ENCODE peak calls at places on chromosomes 6 and 20, in five cellular contexts. One of them, this sample, is unnamed.

GRCh38 chr20:52524865-52525264 is 333.3 kb upstream of the ZFP64 start:
- DNase-seq in uterus: no peak
- DNase-seq in psoas muscle: no peak
- DNase-seq in progenitor cell of endocrine pancreas: no peak
- DNase-seq in B cell: no peak
- DNase-seq in this sample: no peak

GRCh38 chr20:5002077-5002413 is 735 bp upstream of the SLC23A2 start:
- DNase-seq in uterus: peak; percentile 18
- DNase-seq in B cell: peak; percentile 23
- DNase-seq in psoas muscle: no peak
- DNase-seq in progenitor cell of endocrine pancreas: no peak
- DNase-seq in this sample: no peak

GRCh38 chr6:1952726-1953360 is 292.6 kb downstream of the GMDS start:
- DNase-seq in progenitor cell of endocrine pancreas: no peak
- DNase-seq in uterus: no peak
- DNase-seq in B cell: no peak
- DNase-seq in psoas muscle: no peak
- DNase-seq in this sample: no peak

GRCh38 chr20:63969851-63970713 is at the start of gene ZNF512B:
- DNase-seq in B cell: peak; percentile 72
- DNase-seq in psoas muscle: peak; percentile 72
- DNase-seq in uterus: peak; percentile 69
- DNase-seq in progenitor cell of endocrine pancreas: peak; percentile 55
- DNase-seq in this sample: peak; percentile 86

GRCh38 chr6:163646133-163646532 is 231.6 kb downstream of the QKI start:
- DNase-seq in uterus: no peak
- DNase-seq in psoas muscle: no peak
- DNase-seq in progenitor cell of endocrine pancreas: no peak
- DNase-seq in B cell: no peak
- DNase-seq in this sample: no peak

GRCh38 chr6:15266423-15266996 is 20.6 kb downstream of the JARID2 start:
- DNase-seq in B cell: peak; percentile 42
- DNase-seq in psoas muscle: no peak
- DNase-seq in progenitor cell of endocrine pancreas: no peak
- DNase-seq in uterus: no peak
- DNase-seq in this sample: peak; percentile 43

GRCh38 chr20:35821807-35822242 is 50.0 kb downstream of the PHF20 start:
- DNase-seq in B cell: no peak
- DNase-seq in progenitor cell of endocrine pancreas: no peak
- DNase-seq in psoas muscle: no peak
- DNase-seq in uterus: no peak
- DNase-seq in this sample: no peak

GRCh38 chr6:47355496-47355895 is 45.8 kb upstream of the TNFRSF21 start:
- DNase-seq in progenitor cell of endocrine pancreas: no peak
- DNase-seq in uterus: no peak
- DNase-seq in psoas muscle: no peak
- DNase-seq in B cell: no peak
- DNase-seq in this sample: no peak

GRCh38 chr6:90271831-90272230 is 24.8 kb downstream of the BACH2 start:
- DNase-seq in B cell: peak; percentile 56
- DNase-seq in psoas muscle: no peak
- DNase-seq in uterus: no peak
- DNase-seq in progenitor cell of endocrine pancreas: no peak
- DNase-seq in this sample: no peak

GRCh38 chr6:22041797-22042489 is 254.9 kb downstream of the PRL start:
- DNase-seq in progenitor cell of endocrine pancreas: no peak
- DNase-seq in psoas muscle: no peak
- DNase-seq in uterus: no peak
- DNase-seq in B cell: no peak
- DNase-seq in this sample: no peak

GRCh38 chr6:151269318-151269995 is 29.7 kb downstream of the AKAP12 start:
- DNase-seq in B cell: no peak
- DNase-seq in progenitor cell of endocrine pancreas: no peak
- DNase-seq in psoas muscle: no peak
- DNase-seq in uterus: no peak
- DNase-seq in this sample: no peak

GRCh38 chr6:4774296-4774695 is 1.9 kb upstream of the CDYL start:
- DNase-seq in B cell: no peak
- DNase-seq in psoas muscle: no peak
- DNase-seq in progenitor cell of endocrine pancreas: no peak
- DNase-seq in uterus: no peak
- DNase-seq in this sample: no peak

GRCh38 chr6:89834884-89835792 is 5.5 kb downstream of the CASP8AP2 start:
- DNase-seq in B cell: peak; percentile 52
- DNase-seq in uterus: no peak
- DNase-seq in progenitor cell of endocrine pancreas: no peak
- DNase-seq in psoas muscle: no peak
- DNase-seq in this sample: peak; percentile 44

GRCh38 chr6:105851181-105851580 is 235.0 kb upstream of the PRDM1 start:
- DNase-seq in psoas muscle: no peak
- DNase-seq in B cell: no peak
- DNase-seq in progenitor cell of endocrine pancreas: no peak
- DNase-seq in uterus: peak; percentile 22
- DNase-seq in this sample: no peak

GRCh38 chr6:81752969-81753708 is 658 bp upstream of the TENT5A start:
- DNase-seq in psoas muscle: peak; percentile 94
- DNase-seq in B cell: peak; percentile 82
- DNase-seq in uterus: peak; percentile 95
- DNase-seq in progenitor cell of endocrine pancreas: peak; percentile 75
- DNase-seq in this sample: peak; percentile 78

GRCh38 chr6:22221630-22222029 is 75.2 kb downstream of the PRL start:
- DNase-seq in progenitor cell of endocrine pancreas: no peak
- DNase-seq in uterus: no peak
- DNase-seq in B cell: no peak
- DNase-seq in psoas muscle: no peak
- DNase-seq in this sample: no peak

GRCh38 chr6:39296745-39297640 is 17.2 kb downstream of the KCNK17 start:
- DNase-seq in B cell: no peak
- DNase-seq in psoas muscle: peak; percentile 81
- DNase-seq in uterus: peak; percentile 26
- DNase-seq in progenitor cell of endocrine pancreas: no peak
- DNase-seq in this sample: no peak

GRCh38 chr6:141664744-141665143 is 468.0 kb upstream of the GJE1 start:
- DNase-seq in progenitor cell of endocrine pancreas: no peak
- DNase-seq in B cell: no peak
- DNase-seq in uterus: no peak
- DNase-seq in psoas muscle: no peak
- DNase-seq in this sample: no peak

GRCh38 chr20:58241766-58242465 is 13.5 kb upstream of the ANKRD60 start:
- DNase-seq in progenitor cell of endocrine pancreas: no peak
- DNase-seq in B cell: no peak
- DNase-seq in uterus: no peak
- DNase-seq in psoas muscle: no peak
- DNase-seq in this sample: no peak

DNA sequence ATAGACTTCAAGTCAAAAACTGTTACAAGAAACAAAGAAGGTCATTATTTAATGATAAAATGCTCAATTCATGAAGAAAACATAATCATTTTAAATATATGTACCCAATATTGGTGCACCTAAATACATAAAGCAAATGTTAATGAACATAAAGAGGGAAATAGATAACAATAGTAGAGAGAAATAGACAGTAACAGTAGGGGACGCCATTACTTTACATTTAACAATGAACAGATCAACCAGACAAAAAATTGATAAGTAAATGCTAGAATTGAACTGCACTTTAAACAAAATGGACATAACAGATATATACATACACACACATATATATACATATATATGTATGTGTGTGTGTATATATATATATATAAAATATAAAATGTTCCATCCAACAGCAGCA is 37.4 kb downstream of the IL22RA2 start:
- DNase-seq in B cell: no peak
- DNase-seq in uterus: no peak
- DNase-seq in progenitor cell of endocrine pancreas: no peak
- DNase-seq in psoas muscle: no peak
- DNase-seq in this sample: no peak
- TF ChIP-seq CTCF in B cell: no peak
- TF ChIP-seq CTCF in uterus: no peak
- TF ChIP-seq CTCF in progenitor cell of endocrine pancreas: no peak
- TF ChIP-seq CTCF in psoas muscle: peak; percentile 10
- TF ChIP-seq CTCF in this sample: no peak

DNA sequence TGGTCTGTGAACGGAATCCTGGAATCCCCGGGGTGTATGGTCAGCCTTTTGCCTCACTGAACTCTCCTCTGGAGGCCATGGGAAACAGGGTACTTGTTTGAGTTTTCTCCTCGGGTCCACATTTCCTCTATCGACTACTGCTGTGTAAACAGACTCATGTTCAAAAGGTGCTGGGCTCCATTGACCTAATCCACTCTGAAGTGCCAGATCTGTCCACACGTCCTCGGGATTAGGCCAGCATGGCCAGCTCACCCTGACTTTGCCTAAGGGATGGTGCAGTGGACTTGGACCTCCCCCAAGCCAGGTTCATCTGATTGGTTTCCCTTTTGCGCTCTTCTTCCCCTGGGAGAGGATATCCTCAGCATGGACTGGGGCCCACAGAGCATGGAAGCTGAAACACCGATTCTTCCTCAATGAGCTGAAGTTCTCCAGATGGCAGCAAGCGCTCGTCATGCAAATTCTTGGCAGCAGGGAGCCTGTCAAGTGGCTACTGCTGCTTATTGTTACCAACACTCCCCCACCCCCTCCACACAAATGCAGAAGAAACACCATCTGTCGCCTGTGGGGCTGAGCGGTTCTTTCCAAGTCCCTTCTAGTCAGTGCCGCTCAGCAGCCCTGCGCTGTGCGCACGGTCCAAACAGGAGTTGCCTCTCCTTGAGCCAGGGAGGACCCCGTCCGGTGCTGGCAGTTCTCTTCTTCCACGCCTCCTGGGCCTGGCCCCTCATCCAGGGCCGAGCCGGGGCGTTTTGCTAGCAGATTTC is 292.6 kb upstream of the MARCKS start:
- DNase-seq in progenitor cell of endocrine pancreas: peak; percentile 10
- DNase-seq in B cell: peak; percentile 65
- DNase-seq in uterus: peak; percentile 77
- DNase-seq in psoas muscle: peak; percentile 67
- DNase-seq in this sample: no peak
- TF ChIP-seq CTCF in progenitor cell of endocrine pancreas: no peak
- TF ChIP-seq CTCF in B cell: no peak
- TF ChIP-seq CTCF in uterus: no peak
- TF ChIP-seq CTCF in psoas muscle: no peak
- TF ChIP-seq CTCF in this sample: no peak

GRCh38 chr6:133894369-133894768 is 5.5 kb downstream of the TCF21 start:
- DNase-seq in progenitor cell of endocrine pancreas: no peak
- DNase-seq in psoas muscle: no peak
- DNase-seq in B cell: no peak
- DNase-seq in uterus: no peak
- DNase-seq in this sample: no peak

GRCh38 chr6:133896344-133896721 is 7.4 kb downstream of the TCF21 start:
- DNase-seq in uterus: no peak
- DNase-seq in psoas muscle: no peak
- DNase-seq in progenitor cell of endocrine pancreas: no peak
- DNase-seq in B cell: no peak
- DNase-seq in this sample: no peak

GRCh38 chr6:133893324-133893692 is 4.4 kb downstream of the TCF21 start:
- DNase-seq in psoas muscle: no peak
- DNase-seq in progenitor cell of endocrine pancreas: no peak
- DNase-seq in B cell: no peak
- DNase-seq in uterus: no peak
- DNase-seq in this sample: no peak

GRCh38 chr6:133894795-133895401 is 6.0 kb downstream of the TCF21 start:
- DNase-seq in uterus: peak; percentile 50
- DNase-seq in progenitor cell of endocrine pancreas: no peak
- DNase-seq in psoas muscle: no peak
- DNase-seq in B cell: no peak
- DNase-seq in this sample: no peak

DNA sequence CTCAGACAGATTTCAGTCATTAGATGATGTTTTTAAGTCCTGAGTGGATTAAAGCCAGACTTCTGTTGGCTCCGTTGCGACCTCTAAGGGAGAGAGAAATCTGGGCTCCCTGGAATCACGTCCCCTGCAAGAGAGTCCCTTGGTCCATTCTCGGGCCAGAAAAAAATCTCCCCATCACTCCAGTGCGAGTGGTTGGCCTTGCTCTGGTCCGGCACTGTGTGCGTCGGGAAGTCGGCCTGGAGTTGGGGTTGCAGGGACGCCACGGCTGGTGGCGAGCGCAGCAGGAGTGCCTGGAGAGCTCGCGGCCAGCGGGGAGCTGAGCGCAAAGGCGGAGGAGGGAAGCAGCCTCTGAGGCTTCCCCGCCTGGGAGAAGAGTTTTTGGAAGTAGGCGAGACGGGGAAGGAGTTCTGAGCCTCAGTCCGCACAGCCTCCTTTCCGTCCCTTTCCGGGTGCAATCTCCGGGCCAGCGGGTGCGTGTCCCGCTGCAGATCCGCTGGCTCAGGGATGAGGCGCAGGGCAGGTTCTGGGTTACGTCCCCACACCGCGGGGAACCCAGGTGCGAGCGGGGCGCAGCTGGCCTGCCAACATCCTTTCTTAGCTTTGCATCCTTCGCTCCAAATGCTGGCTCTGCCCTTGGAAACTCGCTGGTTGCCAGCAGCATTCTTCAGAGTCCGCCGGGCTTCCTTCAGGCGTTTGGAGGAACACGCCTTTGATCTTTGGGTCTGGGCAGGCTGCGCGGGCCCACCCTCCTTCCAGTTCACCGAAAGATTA is 6.8 kb downstream of the TCF21 start:
- DNase-seq in progenitor cell of endocrine pancreas: no peak
- DNase-seq in B cell: no peak
- DNase-seq in psoas muscle: peak; percentile 40
- DNase-seq in uterus: peak; percentile 49
- DNase-seq in this sample: no peak
- TF ChIP-seq CTCF in progenitor cell of endocrine pancreas: no peak
- TF ChIP-seq CTCF in B cell: no peak
- TF ChIP-seq CTCF in psoas muscle: no peak
- TF ChIP-seq CTCF in uterus: no peak
- TF ChIP-seq CTCF in this sample: no peak

GRCh38 chr6:168314029-168314420 is 5.6 kb downstream of the DACT2 start:
- DNase-seq in progenitor cell of endocrine pancreas: no peak
- DNase-seq in psoas muscle: no peak
- DNase-seq in B cell: no peak
- DNase-seq in uterus: no peak
- DNase-seq in this sample: no peak

GRCh38 chr6:168315626-168316025 is 4.0 kb downstream of the DACT2 start:
- DNase-seq in psoas muscle: no peak
- DNase-seq in uterus: no peak
- DNase-seq in progenitor cell of endocrine pancreas: no peak
- DNase-seq in B cell: no peak
- DNase-seq in this sample: no peak

GRCh38 chr6:168313371-168314028 is 6.1 kb downstream of the DACT2 start:
- DNase-seq in B cell: no peak
- DNase-seq in psoas muscle: no peak
- DNase-seq in progenitor cell of endocrine pancreas: no peak
- DNase-seq in uterus: no peak
- DNase-seq in this sample: no peak

GRCh38 chr6:168318090-168318489 is 1.5 kb downstream of the DACT2 start:
- DNase-seq in B cell: no peak
- DNase-seq in psoas muscle: no peak
- DNase-seq in uterus: no peak
- DNase-seq in progenitor cell of endocrine pancreas: no peak
- DNase-seq in this sample: no peak

DNA sequence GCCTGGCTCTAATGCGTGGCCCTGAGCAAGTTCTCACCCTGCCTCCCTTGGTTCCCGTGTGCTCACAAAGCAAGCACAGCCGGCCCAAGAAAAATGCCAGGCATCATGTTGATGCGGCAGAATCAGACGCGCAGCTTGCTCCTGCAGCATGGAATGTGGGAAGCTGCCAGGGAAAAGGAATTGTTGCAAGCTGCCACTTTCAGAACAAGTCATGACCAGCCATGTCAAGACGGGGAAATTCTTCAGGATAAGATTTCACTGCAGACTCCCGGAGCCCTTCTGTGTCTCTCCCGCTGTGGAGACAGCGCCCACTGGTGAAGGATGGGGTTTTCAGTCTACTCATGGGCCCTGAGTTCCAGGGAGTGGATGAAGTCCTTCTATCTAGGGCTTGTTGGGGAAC is 4.6 kb downstream of the DACT2 start:
- DNase-seq in psoas muscle: no peak
- DNase-seq in B cell: no peak
- DNase-seq in progenitor cell of endocrine pancreas: no peak
- DNase-seq in uterus: no peak
- DNase-seq in this sample: no peak
- TF ChIP-seq CTCF in psoas muscle: no peak
- TF ChIP-seq CTCF in B cell: no peak
- TF ChIP-seq CTCF in progenitor cell of endocrine pancreas: no peak
- TF ChIP-seq CTCF in uterus: peak; percentile 20
- TF ChIP-seq CTCF in this sample: no peak